ENCODE peak calls at places on chromosomes 2 and 18, in four cellular contexts. R is GM12878, M is A549, W is K562. T is an unnamed sample.

GRCh38 chr2:71989671-71990070 is 158.0 kb downstream of the CYP26B1 start:
- DNase-seq in R (no peak), M (no peak), W (no peak), T (no peak)

GRCh38 chr2:176729706-176730569 is 460.7 kb downstream of the MTX2 start:
- DNase-seq in R (no peak), M (no peak), W (no peak), T (no peak)

GRCh38 chr18:36025025-36025424 is 42.3 kb downstream of the RPRD1A start:
- DNase-seq in R (no peak), M (no peak), W (no peak), T (no peak)

GRCh38 chr2:190582761-190583506 is 48.4 kb upstream of the NEMP2 start:
- DNase-seq in R (peak), M (no peak), W (no peak), T (no peak)

GRCh38 chr2:172084484-172084733 is 898 bp upstream of the DLX1 start:
- DNase-seq in R (no peak), M (no peak), W (peak), T (no peak)

GRCh38 chr2:189304360-189304759 is 124.8 kb upstream of the COL5A2 start:
- DNase-seq in R (no peak), M (no peak), W (no peak), T (no peak)

GRCh38 chr18:46755315-46756171 is 1.3 kb downstream of the ST8SIA5 start:
- DNase-seq in R (no peak), M (no peak), W (no peak), T (no peak)

GRCh38 chr2:126657146-126657635 is 1.2 kb downstream of the GYPC start:
- DNase-seq in R (no peak), M (no peak), W (no peak), T (no peak)

GRCh38 chr2:50979495-50979894 is 52.4 kb downstream of the NRXN1 start:
- DNase-seq in R (no peak), M (no peak), W (no peak), T (no peak)

GRCh38 chr2:174835797-174836255 is 71.6 kb upstream of the CHRNA1 start:
- DNase-seq in R (no peak), M (no peak), W (no peak), T (no peak)

GRCh38 chr2:100036020-100036419 is 106.4 kb downstream of the AFF3 start:
- DNase-seq in R (no peak), M (no peak), W (no peak), T (no peak)

GRCh38 chr18:57480724-57481123 is 45.5 kb downstream of the ONECUT2 start:
- DNase-seq in R (no peak), M (no peak), W (no peak), T (no peak)

GRCh38 chr18:13217971-13218375 is 587 bp upstream of the LDLRAD4 start:
- DNase-seq in R (no peak), M (no peak), W (peak), T (no peak)

GRCh38 chr2:215434447-215435260 is 1.2 kb downstream of the FN1 start:
- DNase-seq in R (no peak), M (no peak), W (no peak), T (no peak)

GRCh38 chr2:39516347-39517101 is 79.4 kb upstream of the MAP4K3 start:
- DNase-seq in R (no peak), M (no peak), W (no peak), T (peak)

GRCh38 chr2:240134466-240134865 is 1.6 kb downstream of the COPS9 start:
- DNase-seq in R (no peak), M (no peak), W (no peak), T (no peak)

GRCh38 chr18:21327101-21327500 is 85.1 kb downstream of the GREB1L start:
- DNase-seq in R (no peak), M (no peak), W (no peak), T (no peak)

GRCh38 chr2:181859123-181859522 is 32.4 kb upstream of the ITPRID2 start:
- DNase-seq in R (no peak), M (no peak), W (no peak), T (no peak)

GRCh38 chr18:62287753-62288668 is 37.1 kb upstream of the TNFRSF11A start:
- DNase-seq in R (no peak), M (no peak), W (no peak), T (peak)

GRCh38 chr2:216535454-216535995 is 36.9 kb downstream of the RPL37A start:
- DNase-seq in R (no peak), M (no peak), W (no peak), T (peak)

GRCh38 chr2:193521523-193521922 is 1326.8 kb upstream of the TMEFF2 start:
- DNase-seq in R (no peak), M (no peak), W (no peak), T (peak)

GRCh38 chr2:24508878-24509277 is 17.8 kb downstream of the NCOA1 start:
- DNase-seq in R (no peak), M (no peak), W (no peak), T (no peak)

GRCh38 chr2:143300531-143300930 is 171.3 kb downstream of the ARHGAP15 start:
- DNase-seq in R (no peak), M (no peak), W (no peak), T (no peak)

GRCh38 chr18:26135563-26135962 is 1.9 kb downstream of the PSMA8 start:
- DNase-seq in R (no peak), M (no peak), W (no peak), T (no peak)

GRCh38 chr18:26134110-26134509 is 441 bp downstream of the PSMA8 start:
- DNase-seq in R (no peak), M (no peak), W (no peak), T (no peak)

GRCh38 chr18:26133652-26134051 is at the start of gene PSMA8:
- DNase-seq in R (no peak), M (no peak), W (no peak), T (no peak)
- TF ChIP-seq POLR2A in R (no peak), M (no peak), W (no peak), T (no peak)

GRCh38 chr2:29487967-29488550 is 372.8 kb downstream of the CLIP4 start:
- DNase-seq in R (no peak), M (no peak), W (no peak), T (no peak)
- TF ChIP-seq MYC in R (no peak), M (no peak), W (no peak), T (no peak)

DNA sequence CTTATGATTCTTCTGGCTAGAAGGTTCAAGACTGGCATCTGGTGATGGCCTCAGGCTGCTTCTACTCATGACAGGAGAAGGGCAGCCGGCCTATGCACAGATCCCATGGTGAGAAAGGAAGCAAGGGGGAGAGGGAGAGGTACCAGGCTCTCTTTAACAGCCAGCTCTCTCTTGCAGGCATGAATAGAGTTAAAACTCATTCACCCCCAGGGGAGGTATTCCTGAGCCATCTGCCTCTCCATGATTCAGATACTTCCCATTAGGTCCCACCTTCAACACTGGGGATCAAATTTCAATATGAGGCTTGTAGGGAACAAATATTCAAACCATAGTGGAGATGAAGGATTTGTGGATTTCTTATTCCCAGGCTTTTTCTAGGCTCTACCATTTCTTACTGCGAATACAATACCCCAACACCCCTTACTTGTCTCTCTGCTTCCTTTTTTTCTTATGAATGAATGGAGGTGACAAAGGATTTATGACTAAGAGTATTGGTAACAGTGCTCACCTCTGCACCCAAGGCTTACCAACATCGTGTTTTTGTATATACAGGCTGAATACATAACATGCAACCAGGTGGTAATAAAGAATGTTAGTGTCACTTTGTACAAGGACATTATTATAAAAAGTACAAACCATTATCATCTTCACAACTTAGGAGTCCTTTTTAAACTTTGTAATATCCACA is 454.6 kb upstream of the TRIB2 start:
- DNase-seq in R (no peak), M (no peak), W (no peak), T (no peak)
- TF ChIP-seq USF2 in R (no peak), M (no peak), W (no peak), T (no peak)

GRCh38 chr2:233476651-233477547 is 89.7 kb downstream of the USP40 start:
- DNase-seq in R (no peak), M (no peak), W (no peak), T (no peak)

GRCh38 chr2:233471291-233472035 is 95.1 kb downstream of the USP40 start:
- DNase-seq in R (no peak), M (no peak), W (no peak), T (no peak)

GRCh38 chr2:233476083-233476410 is 90.5 kb downstream of the USP40 start:
- DNase-seq in R (no peak), M (no peak), W (no peak), T (no peak)

GRCh38 chr2:233473386-233473791 is 93.2 kb downstream of the USP40 start:
- DNase-seq in R (no peak), M (no peak), W (no peak), T (no peak)

DNA sequence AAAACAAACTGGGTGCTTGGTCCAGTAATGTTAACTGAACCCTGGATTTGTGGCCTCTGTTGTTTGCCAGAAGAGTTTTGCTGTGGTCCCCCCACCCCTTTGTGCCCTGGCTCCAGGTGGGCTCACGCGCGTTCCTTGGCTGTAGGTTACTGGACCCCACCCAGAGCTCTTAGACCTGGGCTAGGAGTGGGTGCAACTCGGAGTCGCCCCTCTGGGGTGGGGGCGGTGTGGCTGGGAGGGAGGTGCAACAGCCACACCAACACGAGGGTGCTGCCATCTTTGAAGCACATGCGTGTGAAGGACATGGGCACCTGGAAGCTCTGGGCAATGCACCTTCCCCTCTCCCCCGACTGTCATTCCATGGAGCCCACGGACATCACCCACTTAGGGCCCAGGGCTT is 92.7 kb downstream of the USP40 start:
- DNase-seq in R (no peak), M (no peak), W (no peak), T (no peak)
- TF ChIP-seq POLR2A in R (no peak), M (no peak), W (no peak), T (no peak)

GRCh38 chr2:54572262-54572635 is 116.1 kb downstream of the SPTBN1 start:
- DNase-seq in R (no peak), M (peak), W (no peak), T (peak)
- TF ChIP-seq MYC in R (no peak), M (no peak), W (no peak), T (no peak)

DNA sequence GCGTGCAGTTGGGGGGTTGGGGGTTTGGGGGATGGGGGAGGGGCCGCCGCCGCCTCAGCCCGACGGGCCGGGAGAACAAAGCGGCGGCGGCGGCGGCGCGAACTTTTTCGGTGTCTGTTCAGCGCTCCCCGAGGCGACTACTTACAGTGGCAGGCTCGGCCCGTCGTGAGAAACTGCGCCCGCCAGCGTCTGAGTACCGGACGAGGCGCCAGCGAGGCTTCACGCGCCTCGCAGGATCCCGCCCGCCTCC is 172 bp downstream of the PRKD3 start:
- DNase-seq in R (no peak), M (no peak), W (no peak), T (peak)
- TF ChIP-seq USF2 in R (no peak), M (no peak), W (no peak), T (no peak)

GRCh38 chr2:98212733-98213132 is 125.8 kb downstream of the VWA3B start:
- DNase-seq in R (no peak), M (no peak), W (no peak), T (no peak)
- TF ChIP-seq POLR2A in R (no peak), M (no peak), W (no peak), T (no peak)

GRCh38 chr2:64489081-64489761 is 34.9 kb upstream of the AFTPH start:
- DNase-seq in R (no peak), M (no peak), W (no peak), T (no peak)

GRCh38 chr2:64485961-64486360 is 32.0 kb downstream of the LGALSL start:
- DNase-seq in R (no peak), M (no peak), W (no peak), T (no peak)

GRCh38 chr2:64485302-64485701 is 31.3 kb downstream of the LGALSL start:
- DNase-seq in R (no peak), M (no peak), W (no peak), T (no peak)

GRCh38 chr2:64487256-64488049 is 33.5 kb downstream of the LGALSL start:
- DNase-seq in R (no peak), M (no peak), W (no peak), T (no peak)

GRCh38 chr2:64488050-64488974 is 34.4 kb downstream of the LGALSL start:
- DNase-seq in R (peak), M (peak), W (peak), T (peak)
- TF ChIP-seq MYC in R (no peak), M (no peak), W (no peak), T (no peak)

GRCh38 chr2:12320027-12320734 is 396.6 kb upstream of the TRIB2 start:
- DNase-seq in R (no peak), M (no peak), W (no peak), T (no peak)
- TF ChIP-seq USF2 in R (no peak), M (no peak), W (no peak), T (no peak)

T was measured in HepG2.